ENCODE peak calls at places on chromosome 16, in four cellular contexts. K is GM12891, G is GM12878, M is K562. W is an unnamed sample.

GRCh38 chr16:22250522-22250921 is 44.4 kb downstream of the EEF2K start:
- DNase-seq in K (no peak), G (no peak), M (no peak), W (no peak)

GRCh38 chr16:9077001-9077809 is 14.2 kb upstream of the HAPSTR1 start:
- DNase-seq in K (no peak), G (no peak), M (peak), W (peak)

GRCh38 chr16:81175325-81175891 is 63.1 kb upstream of the BCO1 start:
- DNase-seq in K (no peak), G (no peak), M (no peak), W (no peak)

GRCh38 chr16:27549857-27550581 is at the start of the genes GTF3C1 and KATNIP:
- DNase-seq in K (peak), G (peak), M (peak), W (peak)

GRCh38 chr16:28096974-28097373 is 33.5 kb upstream of the GSG1L start:
- DNase-seq in K (no peak), G (no peak), M (no peak), W (no peak)

GRCh38 chr16:28264656-28265055 is 27.7 kb upstream of the SBK1 start:
- DNase-seq in K (no peak), G (no peak), M (peak), W (peak)

GRCh38 chr16:75928295-75928694 is 202.0 kb upstream of the CPHXL start:
- DNase-seq in K (no peak), G (no peak), M (no peak), W (no peak)

GRCh38 chr16:1137604-1138003 is 15.3 kb upstream of the CACNA1H start:
- DNase-seq in K (no peak), G (no peak), M (peak), W (no peak)

GRCh38 chr16:65525743-65526142 is 403.9 kb upstream of the CDH11 start:
- DNase-seq in K (no peak), G (no peak), M (no peak), W (no peak)

DNA sequence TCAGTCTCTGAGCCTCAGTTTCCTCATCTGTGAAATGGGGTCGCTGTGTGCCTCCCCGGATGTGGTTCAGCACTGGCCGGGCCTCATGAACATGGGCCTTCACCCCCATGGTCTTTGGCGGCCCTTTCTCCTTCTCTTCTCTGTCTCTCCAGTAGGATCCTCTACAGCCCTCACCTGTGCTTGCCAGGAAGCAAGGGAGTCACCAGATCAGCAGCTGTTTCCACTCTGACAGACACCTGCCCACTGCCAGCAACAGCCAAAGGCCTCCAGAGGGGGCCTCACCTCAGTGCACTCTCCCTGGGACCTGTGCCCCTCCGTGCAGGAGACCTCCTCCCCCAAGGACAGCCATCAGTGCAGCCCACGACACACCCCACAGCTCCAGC is 89.4 kb downstream of the C16orf78 start:
- DNase-seq in K (no peak), G (no peak), M (no peak), W (no peak)
- TF ChIP-seq SPI1 in K (no peak), G (no peak), M (no peak), W (no peak)

DNA sequence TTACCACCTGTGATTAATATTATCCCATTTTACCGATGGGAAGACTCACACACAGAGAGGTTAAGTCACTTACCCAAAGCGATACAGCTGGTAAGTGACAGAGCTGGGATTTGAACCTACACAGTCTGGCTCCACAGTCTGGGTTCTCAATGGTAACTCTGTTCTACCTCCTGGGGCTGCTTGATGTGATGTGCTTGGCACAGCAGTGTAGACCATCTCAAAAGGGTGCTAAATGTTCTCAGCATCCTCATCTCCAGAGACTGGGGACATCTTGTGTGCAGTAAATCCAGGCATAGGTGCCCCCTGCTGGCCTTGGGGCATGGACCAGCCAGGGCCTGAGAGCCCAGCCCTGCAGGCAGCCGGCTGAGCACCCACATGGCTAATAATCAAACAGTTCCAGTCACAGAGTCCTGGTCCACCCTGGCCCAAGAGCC is 15.4 kb upstream of the KATNB1 start:
- DNase-seq in K (no peak), G (no peak), M (peak), W (no peak)
- TF ChIP-seq SPI1 in K (no peak), G (no peak), M (no peak), W (no peak)

GRCh38 chr16:56807011-56807675 is 57.9 kb upstream of the SLC12A3 start:
- DNase-seq in K (no peak), G (no peak), M (no peak), W (no peak)
- TF ChIP-seq SPI1 in K (no peak), G (no peak), M (no peak), W (no peak)

DNA sequence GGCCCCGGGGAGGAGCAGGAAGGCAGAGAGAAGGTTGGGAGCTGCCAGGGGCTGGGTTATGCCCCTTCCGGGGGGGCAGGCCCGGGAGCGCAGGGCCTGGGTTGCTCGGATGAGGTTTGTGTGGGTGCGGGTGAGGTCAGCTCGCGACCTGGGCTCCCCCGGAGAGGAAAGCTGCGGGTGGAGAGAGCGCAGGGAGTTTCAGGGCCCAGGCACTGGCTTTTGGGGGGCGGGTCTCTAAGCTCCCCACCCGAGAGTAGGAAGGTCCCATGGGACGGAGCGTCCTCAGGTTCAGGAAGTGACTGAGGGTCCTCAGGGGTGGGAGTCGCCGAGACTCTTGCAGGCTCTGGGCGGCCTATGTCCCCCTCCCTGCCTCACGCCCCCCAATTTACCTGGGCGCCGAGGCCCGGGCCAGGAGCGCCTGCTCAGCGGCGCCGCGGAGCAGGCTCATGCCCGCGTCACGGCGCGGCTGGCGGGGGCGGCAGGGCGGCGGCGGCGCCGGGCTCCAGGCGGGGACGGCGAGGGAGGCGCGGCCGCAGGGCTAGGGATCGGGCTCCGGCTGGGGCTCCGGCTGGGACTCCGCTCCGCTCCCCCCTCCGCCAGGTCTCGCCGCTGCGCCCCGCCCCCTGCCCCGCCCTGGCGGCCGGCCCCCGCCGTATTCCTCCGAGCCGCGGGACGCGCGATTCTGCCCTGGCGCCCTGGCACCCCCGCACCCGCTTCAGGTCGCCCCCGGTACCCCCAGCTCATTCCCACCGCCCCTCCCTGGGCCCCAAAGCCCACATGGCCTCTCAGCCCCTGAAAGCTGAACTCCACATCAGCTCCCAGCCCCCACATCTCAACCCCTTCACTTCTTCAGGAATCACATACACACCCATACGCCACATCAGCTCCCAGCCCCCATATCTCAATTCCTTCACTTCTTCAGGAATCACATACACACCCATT is at the start of gene DOK4:
- DNase-seq in K (peak), G (no peak), M (peak), W (no peak)
- TF ChIP-seq SPI1 in K (no peak), G (no peak), M (no peak), W (no peak)

GRCh38 chr16:88570691-88571092 is 489 bp downstream of the ZC3H18 start:
- DNase-seq in K (no peak), G (no peak), M (peak), W (no peak)

GRCh38 chr16:88566158-88566557 is 4.0 kb upstream of the ZC3H18 start:
- DNase-seq in K (no peak), G (no peak), M (no peak), W (no peak)

GRCh38 chr16:88568710-88569613 is 1.2 kb upstream of the ZC3H18 start:
- DNase-seq in K (no peak), G (no peak), M (no peak), W (no peak)

GRCh38 chr16:88569614-88569984 is 604 bp upstream of the ZC3H18 start:
- DNase-seq in K (no peak), G (no peak), M (peak), W (no peak)

GRCh38 chr16:88569985-88570690 is at the start of gene ZC3H18:
- DNase-seq in K (peak), G (peak), M (peak), W (peak)
- TF ChIP-seq SPI1 in K (peak), G (peak), M (peak), W (no peak)

W was measured in HL-60.